ENCODE peak calls at places on chromosomes 7 and 10, in six cellular contexts. T is body of pancreas, Y is hypothalamus, W is fibroblast of the aortic adventitia, C is dermis microvascular lymphatic vessel endothelial cell, D is Caki2. H is an unnamed sample.
A peak's percentile ranks its signal among the peaks of the same experiment; 100 is the strongest.

GRCh38 chr10:86757110-86757790 is 831 bp downstream of the BMPR1A start:
- DNase-seq in D (peak; percentile 65), T (peak; percentile 34), W (peak; percentile 75), C (no peak), Y (no peak), H (peak; percentile 78)

GRCh38 chr10:127398140-127398966 is 150.8 kb upstream of the NPS start:
- DNase-seq in C (no peak), Y (no peak), T (no peak), W (peak; percentile 23), D (peak; percentile 16), H (peak; percentile 86)

GRCh38 chr10:78948616-78949015 is 120.2 kb upstream of the ZMIZ1 start:
- DNase-seq in D (no peak), C (no peak), Y (no peak), W (peak; percentile 47), T (no peak), H (no peak)

GRCh38 chr7:82049442-82049841 is 279.6 kb upstream of the HGF start:
- DNase-seq in T (no peak), Y (no peak), D (no peak), W (peak; percentile 35), C (no peak), H (no peak)

GRCh38 chr7:121313793-121314676 is 14.8 kb upstream of the WNT16 start:
- DNase-seq in D (peak; percentile 89), W (peak; percentile 86), Y (no peak), C (no peak), T (no peak), H (peak; percentile 34)

GRCh38 chr10:106267591-106267990 is 896.9 kb downstream of the SORCS1 start:
- DNase-seq in W (no peak), C (no peak), T (no peak), Y (no peak), D (no peak), H (no peak)

GRCh38 chr10:28530751-28531150 is 2.2 kb upstream of the WAC start:
- DNase-seq in T (no peak), W (no peak), D (no peak), Y (no peak), C (no peak), H (peak; percentile 75)

GRCh38 chr7:54782829-54783228 is 23.8 kb upstream of the SEC61G start:
- DNase-seq in W (no peak), C (no peak), D (no peak), Y (no peak), T (no peak), H (no peak)

GRCh38 chr7:124349443-124349842 is 316.6 kb upstream of the TMEM229A start:
- DNase-seq in W (no peak), T (no peak), Y (no peak), D (no peak), C (no peak), H (no peak)

GRCh38 chr10:105691811-105692210 is 1050.7 kb downstream of the SORCS3 start:
- DNase-seq in C (no peak), T (no peak), D (no peak), W (peak; percentile 35), Y (no peak), H (no peak)

GRCh38 chr7:66671034-66671433 is 42.4 kb downstream of the KCTD7 start:
- DNase-seq in W (no peak), C (no peak), Y (no peak), T (no peak), D (no peak), H (no peak)

GRCh38 chr7:151875862-151876111 is 1.1 kb downstream of the PRKAG2 start:
- DNase-seq in T (no peak), D (no peak), Y (no peak), C (no peak), W (peak; percentile 18), H (no peak)

GRCh38 chr10:33801705-33802104 is 467.2 kb upstream of the NRP1 start:
- DNase-seq in D (peak; percentile 89), Y (no peak), C (no peak), W (no peak), T (no peak), H (no peak)

GRCh38 chr10:73416571-73416970 is 2.7 kb upstream of the ANXA7 start:
- DNase-seq in C (no peak), W (no peak), T (no peak), D (no peak), Y (no peak), H (no peak)

GRCh38 chr10:34637419-34637911 is 177.6 kb downstream of the PARD3 start:
- DNase-seq in Y (no peak), T (peak; percentile 58), W (peak; percentile 58), C (peak; percentile 10), D (peak; percentile 63), H (no peak)

GRCh38 chr7:21028186-21028989 is 241.7 kb upstream of the SP8 start:
- DNase-seq in C (no peak), D (peak; percentile 78), T (no peak), W (no peak), Y (no peak), H (no peak)

GRCh38 chr10:35578608-35578956 is 26.6 kb upstream of the GJD4 start:
- DNase-seq in T (no peak), W (no peak), Y (no peak), C (no peak), D (no peak), H (no peak)

GRCh38 chr10:108384378-108384777 is 1219.9 kb upstream of the SORCS1 start:
- DNase-seq in W (no peak), C (no peak), T (no peak), D (no peak), Y (no peak), H (no peak)

GRCh38 chr7:3277604-3278572 is 23.2 kb upstream of the SDK1 start:
- DNase-seq in Y (no peak), C (no peak), D (no peak), W (no peak), T (no peak), H (no peak)

GRCh38 chr7:150413640-150414081 is 34.5 kb downstream of the ZNF775 start:
- DNase-seq in W (no peak), T (no peak), C (no peak), Y (no peak), D (no peak), H (peak; percentile 64)

GRCh38 chr10:113059001-113059780 is 109.1 kb downstream of the TCF7L2 start:
- DNase-seq in C (no peak), Y (no peak), D (peak; percentile 25), T (no peak), W (peak; percentile 94), H (peak; percentile 84)

GRCh38 chr7:148772297-148773089 is 73.8 kb downstream of the CUL1 start:
- DNase-seq in W (peak; percentile 65), D (peak; percentile 91), C (no peak), Y (no peak), T (no peak), H (peak; percentile 92)

GRCh38 chr10:72483452-72483851 is 128.7 kb upstream of the DNAJB12 start:
- DNase-seq in W (no peak), D (no peak), Y (no peak), C (no peak), T (no peak), H (no peak)

GRCh38 chr10:102055647-102056419 is at the start of gene ARMH3:
- DNase-seq in Y (peak; percentile 84), T (peak; percentile 94), W (peak; percentile 98), D (peak; percentile 94), C (peak; percentile 97), H (peak; percentile 99)

GRCh38 chr7:92609921-92610518 is 19.8 kb upstream of the FAM133B start:
- DNase-seq in Y (no peak), C (no peak), T (no peak), D (no peak), W (peak; percentile 57), H (no peak)

GRCh38 chr10:10665750-10666149 is 351.9 kb upstream of the CELF2 start:
- DNase-seq in Y (no peak), D (no peak), C (no peak), W (no peak), T (no peak), H (no peak)

GRCh38 chr10:132536241-132536963 is 1.2 kb upstream of the INPP5A start:
- DNase-seq in T (peak; percentile 48), D (peak; percentile 36), Y (no peak), C (no peak), W (peak; percentile 20), H (peak; percentile 27)

GRCh38 chr7:111384065-111384891 is 178.0 kb downstream of the IMMP2L start:
- DNase-seq in Y (no peak), W (peak; percentile 41), C (no peak), T (no peak), D (no peak), H (no peak)

GRCh38 chr10:128069351-128070051 is 56.7 kb downstream of the MKI67 start:
- DNase-seq in C (peak; percentile 70), Y (peak; percentile 52), T (peak; percentile 79), D (peak; percentile 47), W (peak; percentile 81), H (peak; percentile 97)

GRCh38 chr10:27439101-27439500 is 65.0 kb upstream of the RAB18 start:
- DNase-seq in Y (no peak), C (no peak), T (no peak), D (no peak), W (no peak), H (peak; percentile 2)

GRCh38 chr10:102408081-102408727 is 10.4 kb downstream of the PSD start:
- DNase-seq in T (no peak), D (no peak), C (no peak), Y (no peak), W (no peak), H (peak; percentile 87)

GRCh38 chr10:48496105-48496830 is 108.6 kb downstream of the ARHGAP22 start:
- DNase-seq in Y (no peak), C (no peak), W (no peak), D (no peak), T (no peak), H (no peak)

GRCh38 chr10:42960491-42961155 is 116.2 kb upstream of the RET start:
- DNase-seq in D (peak; percentile 45), C (no peak), T (no peak), Y (no peak), W (peak; percentile 19), H (peak; percentile 31)

GRCh38 chr7:123872908-123873307 is 27.9 kb downstream of the HYAL4 start:
- DNase-seq in D (no peak), W (no peak), Y (no peak), T (no peak), C (no peak), H (no peak)

GRCh38 chr7:116547347-116547746 is 22.5 kb downstream of the CAV1 start:
- DNase-seq in T (no peak), Y (no peak), C (no peak), W (peak; percentile 35), D (no peak), H (no peak)

GRCh38 chr7:132575336-132575986 is 809 bp downstream of the PLXNA4 start:
- DNase-seq in C (no peak), W (peak; percentile 74), T (peak; percentile 24), D (no peak), Y (no peak), H (peak; percentile 99)

GRCh38 chr7:47600199-47601118 is 18.5 kb upstream of the TNS3 start:
- DNase-seq in C (no peak), D (peak; percentile 79), W (peak; percentile 84), Y (no peak), T (peak; percentile 53), H (peak; percentile 92)

GRCh38 chr10:99859585-99859984 is 77.1 kb downstream of the ABCC2 start:
- DNase-seq in D (peak; percentile 24), W (no peak), Y (no peak), T (no peak), C (peak; percentile 16), H (peak; percentile 53)

GRCh38 chr7:134755422-134756022 is 23.9 kb upstream of the CALD1 start:
- DNase-seq in Y (no peak), T (no peak), C (no peak), D (no peak), W (peak; percentile 62), H (peak; percentile 50)

H was measured in osteoblast.